ENCODE peak calls at places on chromosomes 2 and 18, in ten cellular contexts. One of them, this sample, is unnamed. For H3K4me1, the result is how much of the 10 kb centered on the place peaks cover.

GRCh38 chr2:22826658-22827165 is 558.3 kb upstream of the KLHL29 start:
- DNase-seq in K562: no peak
- DNase-seq in mucosa of descending colon: no peak
- DNase-seq in HCT116: no peak
- DNase-seq in BE2C: no peak
- DNase-seq in fibroblast of lung: no peak
- DNase-seq in GM23338: no peak
- DNase-seq in mammary epithelial cell: no peak
- DNase-seq in heart right ventricle: no peak
- DNase-seq in SK-N-SH: peak
- DNase-seq in this sample: no peak

GRCh38 chr2:189849550-189849949 is 65.3 kb downstream of the PMS1 start:
- DNase-seq in SK-N-SH: no peak
- DNase-seq in mucosa of descending colon: no peak
- DNase-seq in GM23338: no peak
- DNase-seq in HCT116: no peak
- DNase-seq in K562: no peak
- DNase-seq in fibroblast of lung: no peak
- DNase-seq in BE2C: no peak
- DNase-seq in heart right ventricle: no peak
- DNase-seq in mammary epithelial cell: peak
- DNase-seq in this sample: no peak

GRCh38 chr2:203534486-203535077 is 519 bp downstream of the RAPH1 start:
- DNase-seq in HCT116: no peak
- DNase-seq in mucosa of descending colon: peak
- DNase-seq in BE2C: no peak
- DNase-seq in SK-N-SH: peak
- DNase-seq in GM23338: no peak
- DNase-seq in fibroblast of lung: peak
- DNase-seq in K562: no peak
- DNase-seq in heart right ventricle: no peak
- DNase-seq in mammary epithelial cell: peak
- DNase-seq in this sample: peak

GRCh38 chr2:208373460-208374089 is 33.0 kb upstream of the PTH2R start:
- DNase-seq in GM23338: peak
- DNase-seq in heart right ventricle: no peak
- DNase-seq in fibroblast of lung: peak
- DNase-seq in HCT116: peak
- DNase-seq in SK-N-SH: peak
- DNase-seq in mammary epithelial cell: peak
- DNase-seq in mucosa of descending colon: peak
- DNase-seq in BE2C: peak
- DNase-seq in K562: peak
- DNase-seq in this sample: peak

GRCh38 chr2:208255557-208256106 is 761 bp upstream of the IDH1 start:
- DNase-seq in fibroblast of lung: no peak
- DNase-seq in mammary epithelial cell: no peak
- DNase-seq in HCT116: no peak
- DNase-seq in heart right ventricle: no peak
- DNase-seq in SK-N-SH: no peak
- DNase-seq in BE2C: no peak
- DNase-seq in K562: no peak
- DNase-seq in GM23338: no peak
- DNase-seq in mucosa of descending colon: no peak
- DNase-seq in this sample: no peak

GRCh38 chr2:9831670-9832069 is 11.6 kb upstream of the TAF1B start:
- DNase-seq in K562: no peak
- DNase-seq in heart right ventricle: no peak
- DNase-seq in HCT116: no peak
- DNase-seq in GM23338: peak
- DNase-seq in mammary epithelial cell: no peak
- DNase-seq in BE2C: no peak
- DNase-seq in SK-N-SH: no peak
- DNase-seq in mucosa of descending colon: no peak
- DNase-seq in fibroblast of lung: no peak
- DNase-seq in this sample: no peak

GRCh38 chr18:55878224-55878623 is 290.2 kb upstream of the TCF4 start:
- DNase-seq in heart right ventricle: no peak
- DNase-seq in HCT116: no peak
- DNase-seq in mucosa of descending colon: no peak
- DNase-seq in fibroblast of lung: no peak
- DNase-seq in K562: no peak
- DNase-seq in BE2C: no peak
- DNase-seq in GM23338: no peak
- DNase-seq in SK-N-SH: no peak
- DNase-seq in mammary epithelial cell: peak
- DNase-seq in this sample: peak

GRCh38 chr2:108169982-108170625 is 69.7 kb upstream of the SULT1C3 start:
- DNase-seq in mucosa of descending colon: no peak
- DNase-seq in heart right ventricle: no peak
- DNase-seq in K562: no peak
- DNase-seq in GM23338: peak
- DNase-seq in mammary epithelial cell: peak
- DNase-seq in SK-N-SH: peak
- DNase-seq in HCT116: no peak
- DNase-seq in fibroblast of lung: peak
- DNase-seq in BE2C: no peak
- DNase-seq in this sample: peak

GRCh38 chr18:23740105-23740830 is 51.0 kb downstream of the LAMA3 start:
- DNase-seq in heart right ventricle: no peak
- DNase-seq in K562: no peak
- DNase-seq in SK-N-SH: no peak
- DNase-seq in mucosa of descending colon: peak
- DNase-seq in fibroblast of lung: peak
- DNase-seq in GM23338: no peak
- DNase-seq in mammary epithelial cell: peak
- DNase-seq in BE2C: no peak
- DNase-seq in HCT116: no peak
- DNase-seq in this sample: no peak

GRCh38 chr2:19911799-19912509 is 10.2 kb upstream of the TTC32 start:
- DNase-seq in heart right ventricle: no peak
- DNase-seq in GM23338: no peak
- DNase-seq in K562: no peak
- DNase-seq in mammary epithelial cell: peak
- DNase-seq in SK-N-SH: no peak
- DNase-seq in HCT116: peak
- DNase-seq in fibroblast of lung: peak
- DNase-seq in BE2C: no peak
- DNase-seq in mucosa of descending colon: no peak
- DNase-seq in this sample: peak

GRCh38 chr2:40639294-40639693 is 187.4 kb upstream of the SLC8A1 start:
- DNase-seq in mucosa of descending colon: peak
- DNase-seq in fibroblast of lung: peak
- DNase-seq in K562: no peak
- DNase-seq in BE2C: no peak
- DNase-seq in GM23338: no peak
- DNase-seq in mammary epithelial cell: no peak
- DNase-seq in HCT116: no peak
- DNase-seq in SK-N-SH: no peak
- DNase-seq in heart right ventricle: no peak
- DNase-seq in this sample: no peak

GRCh38 chr2:96359310-96359709 is 23.7 kb downstream of the NCAPH start:
- DNase-seq in heart right ventricle: peak
- DNase-seq in mucosa of descending colon: peak
- DNase-seq in K562: no peak
- DNase-seq in HCT116: no peak
- DNase-seq in mammary epithelial cell: no peak
- DNase-seq in BE2C: no peak
- DNase-seq in SK-N-SH: peak
- DNase-seq in GM23338: no peak
- DNase-seq in fibroblast of lung: no peak
- DNase-seq in this sample: no peak

GRCh38 chr2:21837561-21837960 is 713.8 kb downstream of the TDRD15 start:
- DNase-seq in BE2C: no peak
- DNase-seq in fibroblast of lung: no peak
- DNase-seq in mucosa of descending colon: no peak
- DNase-seq in heart right ventricle: no peak
- DNase-seq in HCT116: no peak
- DNase-seq in mammary epithelial cell: no peak
- DNase-seq in K562: no peak
- DNase-seq in SK-N-SH: no peak
- DNase-seq in GM23338: no peak
- DNase-seq in this sample: no peak

GRCh38 chr18:79379931-79380815 is 15.6 kb upstream of the NFATC1 start:
- DNase-seq in fibroblast of lung: no peak
- DNase-seq in K562: no peak
- DNase-seq in SK-N-SH: no peak
- DNase-seq in HCT116: no peak
- DNase-seq in heart right ventricle: no peak
- DNase-seq in mammary epithelial cell: no peak
- DNase-seq in BE2C: no peak
- DNase-seq in GM23338: no peak
- DNase-seq in mucosa of descending colon: no peak
- DNase-seq in this sample: no peak

GRCh38 chr18:68041327-68041726 is 524.8 kb upstream of the DSEL start:
- DNase-seq in mucosa of descending colon: no peak
- DNase-seq in HCT116: no peak
- DNase-seq in mammary epithelial cell: no peak
- DNase-seq in BE2C: no peak
- DNase-seq in GM23338: no peak
- DNase-seq in fibroblast of lung: peak
- DNase-seq in SK-N-SH: no peak
- DNase-seq in heart right ventricle: no peak
- DNase-seq in K562: no peak
- DNase-seq in this sample: no peak

GRCh38 chr2:10041711-10042110 is 1.6 kb upstream of the KLF11 start:
- DNase-seq in mucosa of descending colon: no peak
- DNase-seq in mammary epithelial cell: no peak
- DNase-seq in HCT116: no peak
- DNase-seq in BE2C: no peak
- DNase-seq in fibroblast of lung: no peak
- DNase-seq in SK-N-SH: no peak
- DNase-seq in GM23338: no peak
- DNase-seq in heart right ventricle: no peak
- DNase-seq in K562: no peak
- DNase-seq in this sample: no peak

GRCh38 chr2:119408221-119408619 is 23.4 kb upstream of the TMEM37 start:
- DNase-seq in HCT116: no peak
- DNase-seq in mucosa of descending colon: no peak
- DNase-seq in GM23338: peak
- DNase-seq in mammary epithelial cell: no peak
- DNase-seq in heart right ventricle: no peak
- DNase-seq in BE2C: no peak
- DNase-seq in K562: no peak
- DNase-seq in SK-N-SH: no peak
- DNase-seq in fibroblast of lung: no peak
- DNase-seq in this sample: no peak

GRCh38 chr2:201777869-201778268 is 2.9 kb downstream of the ALS2 start:
- DNase-seq in heart right ventricle: no peak
- DNase-seq in SK-N-SH: no peak
- DNase-seq in K562: no peak
- DNase-seq in mammary epithelial cell: no peak
- DNase-seq in mucosa of descending colon: no peak
- DNase-seq in HCT116: no peak
- DNase-seq in GM23338: no peak
- DNase-seq in fibroblast of lung: no peak
- DNase-seq in BE2C: no peak
- DNase-seq in this sample: no peak
- H3K4me1 ChIP-seq in heart right ventricle: under half
- H3K4me1 ChIP-seq in SK-N-SH: under half
- H3K4me1 ChIP-seq in K562: under half
- H3K4me1 ChIP-seq in mammary epithelial cell: under half
- H3K4me1 ChIP-seq in mucosa of descending colon: under half
- H3K4me1 ChIP-seq in HCT116: under half
- H3K4me1 ChIP-seq in GM23338: under half
- H3K4me1 ChIP-seq in fibroblast of lung: under half
- H3K4me1 ChIP-seq in BE2C: under half
- H3K4me1 ChIP-seq in this sample: under half

DNA sequence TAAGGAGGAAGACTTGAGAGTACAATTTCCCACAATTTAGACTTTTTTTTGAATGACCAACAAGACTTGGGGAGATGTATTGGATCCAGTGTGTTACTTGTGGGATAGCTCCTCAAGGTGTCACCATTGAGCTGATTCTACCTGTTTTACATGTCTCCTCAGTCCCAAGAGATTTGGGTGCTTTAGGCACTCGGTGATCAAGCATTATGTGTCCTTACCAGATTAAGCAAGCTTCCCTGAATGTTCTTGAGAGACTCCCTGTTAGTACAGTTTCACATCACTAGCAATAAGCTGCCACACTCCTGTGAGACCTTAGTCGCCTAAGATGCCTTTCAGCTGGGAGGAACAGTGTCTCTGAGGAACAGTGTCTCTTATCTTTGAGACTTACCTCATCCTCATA is 384.3 kb upstream of the SYT4 start:
- DNase-seq in K562: no peak
- DNase-seq in mucosa of descending colon: peak
- DNase-seq in BE2C: peak
- DNase-seq in GM23338: peak
- DNase-seq in heart right ventricle: no peak
- DNase-seq in mammary epithelial cell: peak
- DNase-seq in SK-N-SH: peak
- DNase-seq in fibroblast of lung: peak
- DNase-seq in HCT116: no peak
- DNase-seq in this sample: peak
- TF ChIP-seq CTCF in K562: no peak
- TF ChIP-seq CTCF in mucosa of descending colon: no peak
- TF ChIP-seq CTCF in BE2C: peak
- TF ChIP-seq CTCF in GM23338: peak
- TF ChIP-seq CTCF in heart right ventricle: peak
- TF ChIP-seq CTCF in mammary epithelial cell: peak
- TF ChIP-seq CTCF in SK-N-SH: peak
- TF ChIP-seq CTCF in fibroblast of lung: peak
- TF ChIP-seq CTCF in HCT116: no peak
- TF ChIP-seq CTCF in this sample: peak

GRCh38 chr2:37653093-37653492 is 18.3 kb downstream of the CDC42EP3 start:
- DNase-seq in HCT116: no peak
- DNase-seq in heart right ventricle: no peak
- DNase-seq in mucosa of descending colon: no peak
- DNase-seq in SK-N-SH: no peak
- DNase-seq in mammary epithelial cell: no peak
- DNase-seq in GM23338: no peak
- DNase-seq in fibroblast of lung: no peak
- DNase-seq in BE2C: no peak
- DNase-seq in K562: no peak
- DNase-seq in this sample: no peak
- H3K4me1 ChIP-seq in HCT116: half or more
- H3K4me1 ChIP-seq in heart right ventricle: under half
- H3K4me1 ChIP-seq in mucosa of descending colon: under half
- H3K4me1 ChIP-seq in SK-N-SH: half or more
- H3K4me1 ChIP-seq in mammary epithelial cell: half or more
- H3K4me1 ChIP-seq in GM23338: half or more
- H3K4me1 ChIP-seq in fibroblast of lung: under half
- H3K4me1 ChIP-seq in BE2C: half or more
- H3K4me1 ChIP-seq in K562: under half
- H3K4me1 ChIP-seq in this sample: half or more

DNA sequence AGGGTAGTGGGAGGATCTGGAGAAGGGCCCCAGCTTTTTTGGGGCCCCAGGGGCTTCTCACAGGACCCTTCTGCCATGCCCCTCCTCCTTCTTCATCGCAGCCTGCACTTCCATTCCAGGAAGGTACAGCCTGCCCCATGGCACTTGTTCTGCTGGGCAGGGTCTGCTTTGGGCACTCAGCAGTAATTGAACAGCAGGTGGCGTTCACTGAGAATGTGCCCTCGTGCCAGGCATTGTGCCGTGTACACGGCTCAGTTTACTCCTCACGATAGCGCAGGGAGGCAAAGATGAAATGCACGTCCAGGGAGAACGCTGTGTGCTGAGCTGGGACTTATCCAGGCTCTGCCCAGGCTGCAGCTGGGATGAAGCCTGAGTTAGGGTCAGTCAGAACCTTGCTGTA is 54.8 kb upstream of the ASB18 start:
- DNase-seq in fibroblast of lung: no peak
- DNase-seq in mammary epithelial cell: no peak
- DNase-seq in heart right ventricle: no peak
- DNase-seq in mucosa of descending colon: no peak
- DNase-seq in HCT116: no peak
- DNase-seq in SK-N-SH: no peak
- DNase-seq in BE2C: no peak
- DNase-seq in K562: no peak
- DNase-seq in GM23338: no peak
- DNase-seq in this sample: no peak
- TF ChIP-seq CTCF in fibroblast of lung: no peak
- TF ChIP-seq CTCF in mammary epithelial cell: peak
- TF ChIP-seq CTCF in heart right ventricle: no peak
- TF ChIP-seq CTCF in mucosa of descending colon: no peak
- TF ChIP-seq CTCF in HCT116: peak
- TF ChIP-seq CTCF in SK-N-SH: no peak
- TF ChIP-seq CTCF in BE2C: peak
- TF ChIP-seq CTCF in K562: no peak
- TF ChIP-seq CTCF in GM23338: peak
- TF ChIP-seq CTCF in this sample: no peak

This sample was measured in cardiac muscle cell.